ENCODE peak calls at places on chromosomes 6 and 20, in six cellular contexts. One of them, this sample, is unnamed.
A peak's percentile ranks its signal among the peaks of the same experiment; 100 is the strongest.

GRCh38 chr6:47464052-47464451 is 13.5 kb upstream of the CD2AP start:
- DNase-seq in stimulated activated naive B cell treated with anti-CD40 and anti-IgM and Interleukin-4, amounts not matched to agents 10 μg/mL and 1 μg/mL and 100 μg/mL, for 72 hours: no peak
- DNase-seq in stimulated activated CD4-positive, alpha-beta T cell treated with anti-CD3 and anti-CD28 coated beads, Interleukin-2, amount 100 ng/mL, for 24 hours: no peak
- DNase-seq in right atrium auricular region: no peak
- DNase-seq in retinal pigment epithelial cell: no peak
- DNase-seq in hepatocyte: no peak
- DNase-seq in this sample: no peak

GRCh38 chr6:31270788-31271640 is 878 bp downstream of the HLA-C start:
- DNase-seq in stimulated activated naive B cell treated with anti-CD40 and anti-IgM and Interleukin-4, amounts not matched to agents 10 μg/mL and 1 μg/mL and 100 μg/mL, for 72 hours: no peak
- DNase-seq in stimulated activated CD4-positive, alpha-beta T cell treated with anti-CD3 and anti-CD28 coated beads, Interleukin-2, amount 100 ng/mL, for 24 hours: peak; percentile 51
- DNase-seq in right atrium auricular region: peak; percentile 72
- DNase-seq in retinal pigment epithelial cell: peak; percentile 0
- DNase-seq in hepatocyte: peak; percentile 68
- DNase-seq in this sample: peak; percentile 48

GRCh38 chr6:138654715-138655634 is 118.6 kb upstream of the CCDC28A start:
- DNase-seq in stimulated activated naive B cell treated with anti-CD40 and anti-IgM and Interleukin-4, amounts not matched to agents 10 μg/mL and 1 μg/mL and 100 μg/mL, for 72 hours: peak; percentile 6
- DNase-seq in stimulated activated CD4-positive, alpha-beta T cell treated with anti-CD3 and anti-CD28 coated beads, Interleukin-2, amount 100 ng/mL, for 24 hours: peak; percentile 37
- DNase-seq in right atrium auricular region: no peak
- DNase-seq in retinal pigment epithelial cell: peak; percentile 34
- DNase-seq in hepatocyte: no peak
- DNase-seq in this sample: peak; percentile 20

GRCh38 chr6:44622555-44622954 is 235.0 kb downstream of the CDC5L start:
- DNase-seq in stimulated activated naive B cell treated with anti-CD40 and anti-IgM and Interleukin-4, amounts not matched to agents 10 μg/mL and 1 μg/mL and 100 μg/mL, for 72 hours: no peak
- DNase-seq in stimulated activated CD4-positive, alpha-beta T cell treated with anti-CD3 and anti-CD28 coated beads, Interleukin-2, amount 100 ng/mL, for 24 hours: no peak
- DNase-seq in right atrium auricular region: no peak
- DNase-seq in retinal pigment epithelial cell: no peak
- DNase-seq in hepatocyte: no peak
- DNase-seq in this sample: no peak

GRCh38 chr6:5302220-5302946 is 41.1 kb downstream of the FARS2 start:
- DNase-seq in stimulated activated naive B cell treated with anti-CD40 and anti-IgM and Interleukin-4, amounts not matched to agents 10 μg/mL and 1 μg/mL and 100 μg/mL, for 72 hours: peak; percentile 79
- DNase-seq in stimulated activated CD4-positive, alpha-beta T cell treated with anti-CD3 and anti-CD28 coated beads, Interleukin-2, amount 100 ng/mL, for 24 hours: peak; percentile 50
- DNase-seq in right atrium auricular region: no peak
- DNase-seq in retinal pigment epithelial cell: no peak
- DNase-seq in hepatocyte: no peak
- DNase-seq in this sample: no peak

GRCh38 chr20:1816384-1817381 is 78.5 kb upstream of the SIRPA start:
- DNase-seq in stimulated activated naive B cell treated with anti-CD40 and anti-IgM and Interleukin-4, amounts not matched to agents 10 μg/mL and 1 μg/mL and 100 μg/mL, for 72 hours: no peak
- DNase-seq in stimulated activated CD4-positive, alpha-beta T cell treated with anti-CD3 and anti-CD28 coated beads, Interleukin-2, amount 100 ng/mL, for 24 hours: no peak
- DNase-seq in right atrium auricular region: peak; percentile 59
- DNase-seq in retinal pigment epithelial cell: no peak
- DNase-seq in hepatocyte: no peak
- DNase-seq in this sample: no peak

GRCh38 chr6:2938632-2939083 is 32.7 kb downstream of the SERPINB6 start:
- DNase-seq in stimulated activated naive B cell treated with anti-CD40 and anti-IgM and Interleukin-4, amounts not matched to agents 10 μg/mL and 1 μg/mL and 100 μg/mL, for 72 hours: no peak
- DNase-seq in stimulated activated CD4-positive, alpha-beta T cell treated with anti-CD3 and anti-CD28 coated beads, Interleukin-2, amount 100 ng/mL, for 24 hours: peak; percentile 15
- DNase-seq in right atrium auricular region: peak; percentile 18
- DNase-seq in retinal pigment epithelial cell: no peak
- DNase-seq in hepatocyte: no peak
- DNase-seq in this sample: no peak

GRCh38 chr6:28653876-28654275 is 128.2 kb downstream of the GPX5 start:
- DNase-seq in stimulated activated naive B cell treated with anti-CD40 and anti-IgM and Interleukin-4, amounts not matched to agents 10 μg/mL and 1 μg/mL and 100 μg/mL, for 72 hours: no peak
- DNase-seq in stimulated activated CD4-positive, alpha-beta T cell treated with anti-CD3 and anti-CD28 coated beads, Interleukin-2, amount 100 ng/mL, for 24 hours: no peak
- DNase-seq in right atrium auricular region: no peak
- DNase-seq in retinal pigment epithelial cell: no peak
- DNase-seq in hepatocyte: no peak
- DNase-seq in this sample: no peak

GRCh38 chr6:152089992-152090391 is 282.5 kb downstream of the ESR1 start:
- DNase-seq in stimulated activated naive B cell treated with anti-CD40 and anti-IgM and Interleukin-4, amounts not matched to agents 10 μg/mL and 1 μg/mL and 100 μg/mL, for 72 hours: no peak
- DNase-seq in stimulated activated CD4-positive, alpha-beta T cell treated with anti-CD3 and anti-CD28 coated beads, Interleukin-2, amount 100 ng/mL, for 24 hours: no peak
- DNase-seq in right atrium auricular region: no peak
- DNase-seq in retinal pigment epithelial cell: no peak
- DNase-seq in hepatocyte: no peak
- DNase-seq in this sample: no peak

GRCh38 chr6:136566851-136567250 is 16.6 kb upstream of the MAP7 start:
- DNase-seq in stimulated activated naive B cell treated with anti-CD40 and anti-IgM and Interleukin-4, amounts not matched to agents 10 μg/mL and 1 μg/mL and 100 μg/mL, for 72 hours: no peak
- DNase-seq in stimulated activated CD4-positive, alpha-beta T cell treated with anti-CD3 and anti-CD28 coated beads, Interleukin-2, amount 100 ng/mL, for 24 hours: no peak
- DNase-seq in right atrium auricular region: no peak
- DNase-seq in retinal pigment epithelial cell: no peak
- DNase-seq in hepatocyte: no peak
- DNase-seq in this sample: no peak

GRCh38 chr6:148445116-148445515 is 102.5 kb downstream of the SASH1 start:
- DNase-seq in stimulated activated naive B cell treated with anti-CD40 and anti-IgM and Interleukin-4, amounts not matched to agents 10 μg/mL and 1 μg/mL and 100 μg/mL, for 72 hours: no peak
- DNase-seq in stimulated activated CD4-positive, alpha-beta T cell treated with anti-CD3 and anti-CD28 coated beads, Interleukin-2, amount 100 ng/mL, for 24 hours: no peak
- DNase-seq in right atrium auricular region: no peak
- DNase-seq in retinal pigment epithelial cell: no peak
- DNase-seq in hepatocyte: no peak
- DNase-seq in this sample: no peak

This sample was measured in activated CD4-positive, alpha-beta T cell treated with anti-CD3 and anti-CD28 coated beads for 4 hours.